ENCODE peak calls at places on chromosomes 11 and 22, in ten cellular contexts. L is neural crest cell, S is heart left ventricle, T is heart right ventricle, H is glutamatergic neuron, B is uterus, F is GM13977, V is choroid plexus epithelial cell, A is AG04450, D is HFFc6. Y is an unnamed sample.

GRCh38 chr11:13963949-13964770 is 1.6 kb downstream of the SPON1 start:
- DNase-seq in D (no peak), T (peak), V (no peak), F (no peak), A (no peak), S (peak), H (peak), L (no peak), B (peak), Y (peak)

GRCh38 chr11:15055620-15056356 is 17.6 kb upstream of the CALCB start:
- DNase-seq in V (no peak), A (no peak), D (no peak), S (no peak), T (no peak), L (no peak), F (no peak), B (no peak), H (no peak), Y (no peak)

GRCh38 chr11:22130462-22131053 is 62.3 kb upstream of the ANO5 start:
- DNase-seq in T (no peak), A (no peak), D (no peak), L (no peak), V (peak), S (no peak), H (no peak), B (no peak), F (no peak), Y (peak)

GRCh38 chr11:103851166-103851651 is 185.2 kb upstream of the DDI1 start:
- DNase-seq in V (peak), F (no peak), D (no peak), H (no peak), B (no peak), L (no peak), S (no peak), A (peak), T (no peak), Y (no peak)

GRCh38 chr11:11396290-11397042 is 43.4 kb upstream of the CSNK2A3 start:
- DNase-seq in V (peak), B (peak), A (peak), F (no peak), T (no peak), L (no peak), H (no peak), S (no peak), D (peak), Y (no peak)

GRCh38 chr11:64755681-64756361 is 4.0 kb downstream of the PYGM start:
- DNase-seq in A (no peak), V (no peak), B (no peak), T (no peak), D (no peak), H (no peak), S (no peak), L (no peak), F (peak), Y (no peak)

GRCh38 chr22:30289980-30290313 is 642 bp upstream of the CASTOR1 start:
- DNase-seq in V (no peak), F (no peak), D (no peak), S (no peak), H (no peak), B (no peak), L (no peak), T (no peak), A (no peak), Y (no peak)

GRCh38 chr11:119666463-119667131 is 62.4 kb downstream of the NECTIN1 start:
- DNase-seq in F (peak), V (peak), H (peak), L (peak), D (peak), T (peak), S (peak), B (peak), A (peak), Y (peak)

GRCh38 chr11:12246169-12246568 is 131.2 kb upstream of the PARVA start:
- DNase-seq in T (no peak), S (no peak), D (no peak), V (no peak), L (no peak), F (no peak), B (no peak), A (no peak), H (peak), Y (no peak)

GRCh38 chr22:43948836-43949235 is 6.4 kb upstream of the SAMM50 start:
- DNase-seq in H (no peak), V (no peak), L (no peak), A (no peak), T (no peak), F (no peak), D (no peak), S (no peak), B (no peak), Y (no peak)

GRCh38 chr11:1086171-1087102 is 11.8 kb downstream of the MUC2 start:
- DNase-seq in L (no peak), T (no peak), F (no peak), V (no peak), A (no peak), S (no peak), B (no peak), D (no peak), H (peak), Y (no peak)

GRCh38 chr11:113553905-113554304 is 78.7 kb upstream of the DRD2 start:
- DNase-seq in B (no peak), S (no peak), T (no peak), A (no peak), H (peak), D (no peak), V (no peak), L (no peak), F (no peak), Y (no peak)

GRCh38 chr22:35987487-35987886 is 41.1 kb downstream of the RBFOX2 start:
- DNase-seq in A (no peak), D (no peak), S (no peak), F (no peak), T (no peak), V (no peak), H (peak), B (no peak), L (no peak), Y (no peak)

GRCh38 chr22:36365020-36365411 is 22.8 kb downstream of the MYH9 start:
- DNase-seq in V (peak), T (peak), F (peak), D (peak), L (no peak), S (peak), B (peak), H (no peak), A (peak), Y (peak)

GRCh38 chr11:64348611-64349387 is 8.8 kb downstream of the CCDC88B start:
- DNase-seq in T (no peak), F (no peak), D (no peak), S (no peak), A (no peak), L (no peak), B (no peak), H (peak), V (no peak), Y (no peak)

GRCh38 chr11:30474151-30474954 is 111.8 kb downstream of the MPPED2 start:
- DNase-seq in T (no peak), L (no peak), H (no peak), A (no peak), B (no peak), F (no peak), D (no peak), S (no peak), V (no peak), Y (no peak)

GRCh38 chr11:79208126-79208525 is 232.7 kb downstream of the TENM4 start:
- DNase-seq in F (no peak), H (no peak), S (no peak), A (no peak), T (no peak), B (no peak), V (no peak), L (no peak), D (no peak), Y (no peak)

GRCh38 chr11:59157433-59157832 is 14.5 kb upstream of the DTX4 start:
- DNase-seq in H (no peak), F (no peak), S (no peak), L (no peak), B (no peak), V (no peak), A (no peak), D (no peak), T (no peak), Y (no peak)

GRCh38 chr11:117026593-117027330 is 71.5 kb downstream of the SIK3 start:
- DNase-seq in H (no peak), S (no peak), B (no peak), T (no peak), A (peak), L (no peak), F (no peak), V (peak), D (peak), Y (no peak)

GRCh38 chr11:106421673-106422292 is 344.3 kb downstream of the AASDHPPT start:
- DNase-seq in L (no peak), D (no peak), V (no peak), T (no peak), H (no peak), F (no peak), B (no peak), A (no peak), S (no peak), Y (no peak)

GRCh38 chr11:46718155-46719019 is 626 bp upstream of the F2 start:
- DNase-seq in L (no peak), S (no peak), H (no peak), A (no peak), F (no peak), D (no peak), T (no peak), B (no peak), V (peak), Y (no peak)

GRCh38 chr11:127003260-127003981 is 2.9 kb upstream of the KIRREL3 start:
- DNase-seq in S (no peak), L (peak), F (peak), B (no peak), H (peak), D (peak), V (no peak), A (no peak), T (no peak), Y (peak)

GRCh38 chr22:46090631-46091201 is 59.6 kb upstream of the PPARA start:
- DNase-seq in S (no peak), L (no peak), V (no peak), T (no peak), H (no peak), A (no peak), F (no peak), B (peak), D (peak), Y (no peak)

GRCh38 chr11:15446929-15447328 is 332.2 kb downstream of the INSC start:
- DNase-seq in B (no peak), V (no peak), A (no peak), T (no peak), L (no peak), H (no peak), S (no peak), F (no peak), D (no peak), Y (no peak)

GRCh38 chr11:106493751-106494150 is 416.3 kb downstream of the AASDHPPT start:
- DNase-seq in F (no peak), L (no peak), H (no peak), V (peak), D (no peak), A (no peak), B (no peak), T (no peak), S (no peak), Y (no peak)

GRCh38 chr11:592918-593317 is 16.6 kb downstream of the PHRF1 start:
- DNase-seq in A (no peak), V (no peak), L (no peak), S (no peak), F (no peak), B (no peak), D (no peak), T (no peak), H (no peak), Y (no peak)

GRCh38 chr11:7261578-7261977 is 9.9 kb downstream of the SYT9 start:
- DNase-seq in A (no peak), S (no peak), L (no peak), F (no peak), D (no peak), H (no peak), T (no peak), V (no peak), B (no peak), Y (no peak)

GRCh38 chr11:72969894-72970335 is 155.7 kb downstream of the ATG16L2 start:
- DNase-seq in V (peak), F (peak), H (no peak), D (peak), B (no peak), L (no peak), S (no peak), T (no peak), A (no peak), Y (peak)

GRCh38 chr22:21919526-21920307 is 32.9 kb downstream of the PPM1F start:
- DNase-seq in D (no peak), B (no peak), L (no peak), A (no peak), F (no peak), T (no peak), S (no peak), H (no peak), V (no peak), Y (no peak)

GRCh38 chr11:87722756-87723599 is 452.3 kb downstream of the RAB38 start:
- DNase-seq in D (no peak), L (no peak), F (peak), S (no peak), B (no peak), H (peak), T (peak), A (no peak), V (peak), Y (peak)

GRCh38 chr11:117443269-117444186 is 115.9 kb downstream of the CEP164 start:
- DNase-seq in D (peak), S (peak), T (peak), A (no peak), B (no peak), L (peak), V (peak), H (peak), F (peak), Y (peak)

GRCh38 chr11:45658292-45658991 is 7.0 kb downstream of the CHST1 start:
- DNase-seq in V (peak), H (peak), A (no peak), S (peak), B (peak), F (no peak), D (peak), T (peak), L (no peak), Y (no peak)

GRCh38 chr22:32480238-32480637 is 5.6 kb downstream of the FBXO7 start:
- DNase-seq in T (no peak), S (no peak), V (no peak), L (no peak), A (no peak), D (no peak), F (peak), H (no peak), B (no peak), Y (peak)

GRCh38 chr11:72072348-72072747 is 8.0 kb downstream of the NUMA1 start:
- DNase-seq in A (peak), F (no peak), T (no peak), V (peak), L (no peak), S (no peak), D (peak), B (no peak), H (no peak), Y (no peak)

GRCh38 chr22:49368221-49368975 is 459.3 kb downstream of the BRD1 start:
- DNase-seq in H (no peak), S (no peak), D (no peak), F (no peak), B (no peak), L (no peak), A (no peak), V (no peak), T (no peak), Y (no peak)

GRCh38 chr11:76903325-76903724 is 42.6 kb downstream of the ACER3 start:
- DNase-seq in D (no peak), H (no peak), F (no peak), B (no peak), L (no peak), A (no peak), S (no peak), V (no peak), T (no peak), Y (no peak)

GRCh38 chr11:8060801-8061554 is 20.0 kb upstream of the TUB start:
- DNase-seq in H (no peak), A (peak), D (peak), V (peak), S (no peak), L (no peak), T (no peak), F (no peak), B (peak), Y (no peak)

GRCh38 chr11:99316761-99317475 is 296.2 kb downstream of the CNTN5 start:
- DNase-seq in B (no peak), L (no peak), T (peak), S (no peak), H (no peak), A (no peak), D (no peak), F (no peak), V (no peak), Y (no peak)

GRCh38 chr11:115682101-115682500 is 177.9 kb upstream of the CADM1 start:
- DNase-seq in V (no peak), S (no peak), B (no peak), F (no peak), H (no peak), A (peak), T (no peak), D (no peak), L (no peak), Y (no peak)

GRCh38 chr11:102603576-102603975 is 21.6 kb downstream of the MMP20 start:
- DNase-seq in L (no peak), D (no peak), V (no peak), S (no peak), F (no peak), T (no peak), B (no peak), A (no peak), H (no peak), Y (no peak)
- TF ChIP-seq CTCF in L (no peak), D (no peak), V (no peak), S (no peak), F (no peak), T (no peak), B (no peak), A (no peak), H (no peak), Y (no peak)

GRCh38 chr11:67691149-67691548 is 16.7 kb upstream of the ALDH3B2 start:
- DNase-seq in S (no peak), A (no peak), B (no peak), F (no peak), L (no peak), H (no peak), D (no peak), V (peak), T (no peak), Y (no peak)
- TF ChIP-seq CTCF in S (no peak), A (peak), B (no peak), F (peak), L (peak), H (no peak), D (peak), V (peak), T (no peak), Y (no peak)

GRCh38 chr11:44267366-44268072 is 42.4 kb downstream of the ALX4 start:
- DNase-seq in D (no peak), H (no peak), B (no peak), S (no peak), L (no peak), A (no peak), V (no peak), T (no peak), F (no peak), Y (no peak)

GRCh38 chr11:44268073-44268806 is 41.7 kb downstream of the ALX4 start:
- DNase-seq in A (no peak), B (no peak), T (no peak), H (no peak), S (no peak), F (no peak), V (no peak), L (no peak), D (no peak), Y (no peak)

GRCh38 chr11:44270403-44271192 is 39.3 kb downstream of the ALX4 start:
- DNase-seq in B (no peak), F (no peak), A (no peak), D (no peak), H (no peak), T (no peak), V (peak), L (no peak), S (no peak), Y (no peak)

GRCh38 chr11:44269369-44270351 is 40.3 kb downstream of the ALX4 start:
- DNase-seq in A (no peak), B (peak), S (no peak), H (no peak), D (no peak), V (peak), L (no peak), T (no peak), F (no peak), Y (no peak)

GRCh38 chr11:44268807-44269080 is 41.2 kb downstream of the ALX4 start:
- DNase-seq in L (no peak), S (no peak), A (no peak), D (no peak), B (no peak), T (no peak), F (no peak), V (no peak), H (no peak), Y (no peak)
- TF ChIP-seq CTCF in L (no peak), S (no peak), A (no peak), D (no peak), B (no peak), T (no peak), F (no peak), V (no peak), H (no peak), Y (no peak)

GRCh38 chr22:37782340-37783168 is 25.2 kb upstream of the GCAT start:
- DNase-seq in V (no peak), A (no peak), S (no peak), T (no peak), F (no peak), B (no peak), L (no peak), D (peak), H (no peak), Y (no peak)
- TF ChIP-seq CTCF in V (peak), A (no peak), S (no peak), T (no peak), F (no peak), B (no peak), L (peak), D (peak), H (no peak), Y (no peak)

DNA sequence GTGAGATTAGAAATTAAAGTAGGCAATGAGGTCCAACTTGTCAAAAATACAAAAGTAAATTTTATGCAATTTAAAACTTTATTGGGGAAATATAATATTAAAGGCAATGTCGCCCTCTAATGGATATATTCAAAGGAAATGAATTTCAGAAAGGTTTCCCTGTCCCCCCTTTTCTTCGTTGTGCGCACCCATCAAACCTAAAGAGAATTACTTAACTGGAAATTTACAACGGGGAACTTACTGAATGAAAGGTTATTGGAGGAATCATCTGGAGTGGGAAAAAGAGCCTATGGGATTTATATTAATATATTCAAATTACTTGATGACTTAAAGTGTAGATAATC is 1.7 kb upstream of the ABTB2 start:
- DNase-seq in S (no peak), T (no peak), V (no peak), A (no peak), L (no peak), B (no peak), H (no peak), D (no peak), F (no peak), Y (peak)
- TF ChIP-seq CTCF in S (no peak), T (no peak), V (no peak), A (no peak), L (peak), B (no peak), H (peak), D (peak), F (no peak), Y (no peak)

DNA sequence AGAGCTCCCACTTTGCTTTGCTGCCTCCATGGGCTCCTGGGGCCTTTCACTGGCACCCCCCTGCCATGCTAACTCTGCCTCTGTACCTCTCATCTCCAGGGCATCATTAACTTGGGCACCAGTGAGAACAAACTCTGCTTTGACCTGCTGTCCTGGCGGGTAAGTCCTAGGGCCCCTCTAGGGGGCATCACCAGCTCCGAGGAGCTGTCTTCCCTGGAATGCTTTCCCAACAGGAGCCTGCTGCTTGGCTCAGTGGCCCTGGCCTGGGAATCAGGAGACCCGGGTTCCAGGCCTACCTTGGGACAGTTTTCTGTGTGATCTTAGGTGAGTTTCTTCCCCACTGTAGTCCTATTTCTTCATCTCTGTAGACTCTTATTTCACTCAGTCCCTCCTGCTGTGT is 5.1 kb downstream of the ACCS start:
- DNase-seq in D (no peak), V (no peak), H (no peak), F (no peak), S (no peak), L (no peak), B (no peak), T (no peak), A (no peak), Y (no peak)
- TF ChIP-seq CTCF in D (no peak), V (no peak), H (no peak), F (no peak), S (no peak), L (no peak), B (no peak), T (no peak), A (no peak), Y (no peak)